ENCODE peak calls at places on chromosomes 7 and 10, in four cellular contexts. M, J, L and R are unnamed samples.

GRCh38 chr7:665751-666453 is 60.6 kb upstream of the DNAAF5 start:
- DNase-seq in L (no peak), M (no peak), J (peak), R (no peak)

GRCh38 chr10:34658934-34659333 is 156.2 kb downstream of the PARD3 start:
- DNase-seq in J (no peak), M (no peak), L (no peak), R (no peak)

GRCh38 chr10:75568721-75569120 is 137.3 kb downstream of the LRMDA start:
- DNase-seq in M (no peak), J (no peak), L (no peak), R (no peak)

GRCh38 chr7:7446616-7447015 is 89.1 kb downstream of the COL28A1 start:
- DNase-seq in L (no peak), J (no peak), M (no peak), R (peak)

GRCh38 chr7:1948377-1948796 is 278.3 kb downstream of the ELFN1 start:
- DNase-seq in L (no peak), J (no peak), M (no peak), R (no peak)

GRCh38 chr7:6480323-6480660 is 32.5 kb upstream of the DAGLB start:
- DNase-seq in M (no peak), L (no peak), J (peak), R (no peak)

GRCh38 chr7:135716677-135717238 is 11.2 kb downstream of the SLC13A4 start:
- DNase-seq in L (no peak), M (peak), J (peak), R (no peak)

GRCh38 chr7:133230591-133231194 is 22.2 kb upstream of the EXOC4 start:
- DNase-seq in J (peak), M (peak), L (peak), R (no peak)

GRCh38 chr10:6204063-6204340 is 1.3 kb downstream of the PFKFB3 start:
- DNase-seq in L (peak), M (peak), J (peak), R (no peak)

GRCh38 chr10:53140516-53140915 is 367.9 kb upstream of the MBL2 start:
- DNase-seq in L (no peak), J (peak), M (peak), R (peak)

GRCh38 chr7:144416341-144416740 is 12.8 kb upstream of the NOBOX start:
- DNase-seq in J (no peak), L (no peak), M (no peak), R (peak)

DNA sequence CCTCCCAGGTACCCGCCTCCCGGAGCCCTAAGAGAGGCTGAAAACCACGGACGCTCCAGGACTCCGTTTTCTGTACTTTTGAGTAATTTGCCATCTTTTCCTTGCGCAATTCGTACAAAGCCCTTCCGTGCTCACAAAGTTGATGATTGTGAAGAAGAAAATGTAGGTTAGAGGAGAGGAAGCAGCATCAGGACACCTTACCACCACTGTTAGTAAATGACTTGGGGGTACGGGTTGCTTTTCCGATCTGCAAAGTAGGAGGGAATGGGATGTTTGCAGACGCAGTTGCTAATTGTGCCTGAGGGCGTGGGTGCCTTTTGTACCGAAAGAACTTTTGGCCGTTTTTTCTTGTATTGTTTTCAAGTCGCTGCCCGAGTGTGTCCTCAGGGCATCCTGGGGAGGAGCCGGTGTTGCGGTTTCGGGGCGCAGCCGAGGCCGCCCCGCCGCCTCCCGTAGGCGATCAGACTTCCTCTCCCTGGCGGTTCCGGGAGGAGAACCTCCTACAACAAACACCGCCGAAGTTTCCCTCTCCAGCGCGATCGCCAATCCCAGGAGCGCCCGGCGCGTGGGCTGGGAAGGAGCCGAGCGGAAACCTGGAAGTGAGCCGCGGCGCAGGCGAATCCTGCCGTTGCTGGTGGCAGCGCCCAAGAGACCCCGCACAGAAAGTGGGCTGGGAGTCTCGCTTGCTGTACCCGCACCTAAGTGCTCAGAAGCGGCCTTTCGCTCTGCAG is 985 bp downstream of the PRR15 start:
- DNase-seq in J (peak), L (no peak), M (peak), R (peak)
- H3K27ac ChIP-seq in J (peak), L (no peak), M (peak), R (peak)

DNA sequence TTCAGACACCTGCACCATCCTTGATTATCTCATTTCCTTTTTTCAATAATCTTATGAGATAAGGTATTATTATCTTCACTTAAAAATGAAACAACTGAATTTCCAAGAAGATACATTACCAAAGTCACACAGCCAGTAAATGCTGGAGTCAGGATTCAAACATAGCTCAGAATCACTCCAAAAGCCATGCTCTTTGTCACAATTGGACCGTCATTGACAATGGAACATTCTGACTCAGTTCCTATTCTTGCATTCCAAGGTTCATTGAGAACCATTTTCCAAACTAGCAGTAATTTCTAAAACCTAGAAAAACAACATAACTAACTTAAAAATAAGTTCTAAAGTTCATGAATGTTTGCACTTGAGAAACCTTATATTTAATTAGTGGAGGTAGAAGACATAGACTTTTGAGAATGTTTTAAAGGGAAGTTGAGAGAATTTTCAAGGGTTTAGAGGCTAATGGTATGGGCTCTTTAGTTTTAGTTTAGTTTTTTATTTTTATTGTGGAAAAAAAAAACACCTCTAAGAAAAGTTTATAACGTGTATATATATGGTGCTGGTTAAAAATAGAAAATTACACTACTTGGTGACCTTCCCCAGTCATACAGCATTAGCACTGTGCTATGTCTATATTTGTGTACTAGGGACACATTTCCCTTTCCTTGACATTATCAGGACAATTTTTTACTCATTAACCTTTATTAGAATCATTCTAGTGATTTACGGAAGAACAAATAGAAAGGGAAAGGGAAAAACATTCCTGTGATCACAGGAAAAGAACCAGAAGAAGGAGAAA is 30.9 kb downstream of the LGI1 start:
- DNase-seq in J (no peak), L (no peak), M (no peak), R (no peak)
- H3K27ac ChIP-seq in J (no peak), L (no peak), M (no peak), R (no peak)

GRCh38 chr7:127362364-127363027 is 30.0 kb downstream of the ZNF800 start:
- DNase-seq in J (no peak), M (no peak), L (no peak), R (no peak)

GRCh38 chr7:127365164-127365956 is 27.1 kb downstream of the ZNF800 start:
- DNase-seq in J (no peak), L (no peak), M (no peak), R (no peak)

GRCh38 chr7:127359011-127359410 is 33.5 kb downstream of the ZNF800 start:
- DNase-seq in L (no peak), M (no peak), J (no peak), R (no peak)

GRCh38 chr7:127365957-127366315 is 26.6 kb downstream of the ZNF800 start:
- DNase-seq in J (no peak), L (no peak), M (no peak), R (no peak)

DNA sequence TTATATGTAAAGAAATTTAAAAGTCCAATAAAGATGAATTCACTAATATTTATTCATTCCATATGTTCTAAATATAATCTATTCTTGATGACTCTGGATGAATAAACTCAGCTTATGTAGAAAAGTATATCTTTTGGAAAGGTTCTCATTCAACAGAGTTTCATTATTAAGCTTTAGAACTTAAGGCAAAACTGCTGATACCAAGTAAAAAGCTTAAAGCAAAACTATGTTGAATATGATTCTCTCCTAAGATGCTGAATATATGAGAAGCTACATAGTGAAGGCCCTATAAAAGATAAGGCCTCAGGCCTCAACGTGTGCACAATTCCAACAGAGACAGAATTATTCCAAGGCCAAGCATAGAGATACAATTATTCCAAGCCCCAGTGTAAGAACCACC is 30.8 kb downstream of the ZNF800 start:
- DNase-seq in M (no peak), L (no peak), J (no peak), R (no peak)
- H3K27ac ChIP-seq in M (no peak), L (no peak), J (no peak), R (no peak)

DNA sequence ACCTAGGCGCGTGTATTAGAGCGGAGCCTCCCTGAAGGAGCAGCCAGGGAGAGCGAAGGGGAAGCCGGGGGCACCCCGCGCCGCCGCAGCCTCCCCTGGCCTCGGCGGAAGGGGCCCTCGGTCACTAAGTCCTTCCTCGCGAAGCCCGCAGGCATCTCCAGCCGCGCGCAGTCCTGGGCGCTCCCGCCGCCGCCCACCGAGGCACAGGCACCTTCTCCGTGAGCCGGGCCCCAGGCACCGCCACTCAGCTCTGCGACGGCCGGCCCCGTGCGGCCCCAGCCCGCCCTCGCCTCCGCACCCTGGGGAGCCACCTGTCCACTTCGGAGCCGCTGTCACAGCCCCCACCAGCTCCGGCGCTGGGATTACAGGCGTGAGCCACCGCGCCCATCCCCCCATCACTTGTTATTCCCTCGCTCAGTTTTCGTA is 80.8 kb downstream of the ZNF467 start:
- DNase-seq in J (peak), L (no peak), M (no peak), R (no peak)
- H3K27ac ChIP-seq in J (no peak), L (no peak), M (no peak), R (no peak)

DNA sequence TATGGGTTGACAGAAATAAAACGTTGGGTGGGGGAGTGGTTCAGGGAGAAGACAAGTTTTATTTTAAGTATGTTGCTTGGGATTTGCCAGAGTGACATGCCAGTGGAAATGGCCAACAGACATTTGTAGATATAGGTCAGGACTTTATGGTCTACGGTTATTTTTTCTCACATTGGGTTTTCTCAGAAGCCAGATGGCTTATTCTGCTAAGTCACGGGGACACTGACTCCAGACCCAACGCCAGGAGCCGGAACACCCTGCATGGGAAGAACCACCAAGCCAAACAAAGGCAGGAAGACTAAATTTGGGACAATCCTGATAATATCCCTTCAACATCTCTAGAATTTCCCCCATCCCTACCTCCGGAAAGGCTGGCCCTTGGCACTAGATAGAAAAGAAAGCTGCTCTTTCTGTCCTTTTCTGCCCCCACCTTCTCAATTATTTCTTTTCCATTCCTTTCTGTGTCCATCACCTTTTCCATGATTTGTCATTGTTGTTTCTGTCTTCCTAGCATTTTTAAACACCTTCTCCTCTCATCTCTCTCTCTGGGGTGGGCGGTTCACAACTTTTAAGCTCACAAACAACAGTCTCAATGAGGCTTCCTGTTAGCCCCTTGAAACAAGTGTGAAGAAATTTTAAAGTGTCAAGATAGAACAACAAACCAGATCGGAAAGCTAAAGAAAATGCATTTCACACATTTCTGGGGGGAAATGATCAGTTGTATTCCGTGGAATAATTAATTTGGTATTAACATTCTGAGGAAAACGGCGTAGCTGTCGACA is 44.7 kb downstream of the TBXAS1 start:
- DNase-seq in M (no peak), J (no peak), L (no peak), R (no peak)
- H3K27ac ChIP-seq in M (no peak), J (no peak), L (no peak), R (no peak)

GRCh38 chr7:107597582-107597916 is 17.5 kb downstream of the BCAP29 start:
- DNase-seq in J (no peak), M (no peak), L (no peak), R (no peak)
- H3K27ac ChIP-seq in J (no peak), M (no peak), L (no peak), R (no peak)

GRCh38 chr10:73552819-73553218 is 38.3 kb downstream of the USP54 start:
- DNase-seq in L (no peak), J (no peak), M (no peak), R (no peak)
- H3K27ac ChIP-seq in L (no peak), J (no peak), M (no peak), R (peak)

GRCh38 chr7:37531225-37531624 is 82.6 kb upstream of the ELMO1 start:
- DNase-seq in M (no peak), L (no peak), J (no peak), R (no peak)
- H3K27ac ChIP-seq in M (no peak), L (no peak), J (no peak), R (no peak)

GRCh38 chr10:119425881-119426170 is 116.7 kb downstream of the RGS10 start:
- DNase-seq in L (no peak), M (no peak), J (no peak), R (no peak)
- H3K27ac ChIP-seq in L (no peak), M (no peak), J (no peak), R (no peak)

GRCh38 chr10:103814104-103814503 is 41.3 kb downstream of the SH3PXD2A start:
- DNase-seq in M (no peak), J (no peak), L (no peak), R (no peak)

GRCh38 chr10:103812004-103812403 is 43.4 kb downstream of the SH3PXD2A start:
- DNase-seq in J (no peak), M (no peak), L (no peak), R (no peak)

GRCh38 chr10:103812431-103812830 is 42.9 kb downstream of the SH3PXD2A start:
- DNase-seq in L (no peak), J (no peak), M (no peak), R (no peak)

GRCh38 chr10:103816431-103816830 is 38.9 kb downstream of the SH3PXD2A start:
- DNase-seq in J (no peak), L (no peak), M (peak), R (no peak)

GRCh38 chr10:103814626-103815370 is 40.6 kb downstream of the SH3PXD2A start:
- DNase-seq in L (no peak), M (no peak), J (no peak), R (no peak)
- H3K27ac ChIP-seq in L (no peak), M (no peak), J (no peak), R (no peak)